ENCODE peak calls at places on chromosomes 4 and X, in eight cellular contexts. One of them, this sample, is unnamed.

GRCh38 chr4:182280439-182281111 is 37.4 kb downstream of the TENM3 start:
- DNase-seq in astrocyte: peak; percentile 86
- DNase-seq in HL-60: no peak
- DNase-seq in lung: no peak
- DNase-seq in heart left ventricle: no peak
- DNase-seq in IMR-90: peak; percentile 78
- DNase-seq in CD8-positive, alpha-beta memory T cell: no peak
- DNase-seq in left ventricle myocardium inferior: no peak
- DNase-seq in this sample: no peak

GRCh38 chr4:28518781-28519180 is 1658.1 kb downstream of the STIM2 start:
- DNase-seq in IMR-90: peak; percentile 76
- DNase-seq in lung: no peak
- DNase-seq in heart left ventricle: no peak
- DNase-seq in HL-60: no peak
- DNase-seq in left ventricle myocardium inferior: no peak
- DNase-seq in CD8-positive, alpha-beta memory T cell: no peak
- DNase-seq in astrocyte: peak; percentile 0
- DNase-seq in this sample: no peak

GRCh38 chr4:139208404-139208945 is 31.5 kb upstream of the ELF2 start:
- DNase-seq in HL-60: peak; percentile 93
- DNase-seq in IMR-90: peak; percentile 91
- DNase-seq in lung: no peak
- DNase-seq in astrocyte: peak; percentile 72
- DNase-seq in heart left ventricle: no peak
- DNase-seq in CD8-positive, alpha-beta memory T cell: no peak
- DNase-seq in left ventricle myocardium inferior: no peak
- DNase-seq in this sample: no peak

GRCh38 chr4:83112678-83113428 is 1.7 kb downstream of the PLAC8 start:
- DNase-seq in CD8-positive, alpha-beta memory T cell: no peak
- DNase-seq in heart left ventricle: no peak
- DNase-seq in astrocyte: peak; percentile 72
- DNase-seq in IMR-90: peak; percentile 12
- DNase-seq in left ventricle myocardium inferior: no peak
- DNase-seq in HL-60: peak; percentile 56
- DNase-seq in lung: no peak
- DNase-seq in this sample: peak; percentile 63

GRCh38 chr4:127780598-127780997 is 1.5 kb upstream of the HSPA4L start:
- DNase-seq in CD8-positive, alpha-beta memory T cell: no peak
- DNase-seq in lung: no peak
- DNase-seq in heart left ventricle: no peak
- DNase-seq in HL-60: no peak
- DNase-seq in IMR-90: no peak
- DNase-seq in left ventricle myocardium inferior: no peak
- DNase-seq in astrocyte: no peak
- DNase-seq in this sample: no peak

GRCh38 chr4:80875642-80876041 is 154.9 kb upstream of the BMP3 start:
- DNase-seq in left ventricle myocardium inferior: no peak
- DNase-seq in HL-60: no peak
- DNase-seq in lung: no peak
- DNase-seq in CD8-positive, alpha-beta memory T cell: no peak
- DNase-seq in IMR-90: no peak
- DNase-seq in astrocyte: no peak
- DNase-seq in heart left ventricle: no peak
- DNase-seq in this sample: no peak

GRCh38 chrX:74133156-74133796 is 170.7 kb upstream of the ZCCHC13 start:
- DNase-seq in left ventricle myocardium inferior: no peak
- DNase-seq in HL-60: peak; percentile 50
- DNase-seq in heart left ventricle: no peak
- DNase-seq in IMR-90: peak; percentile 80
- DNase-seq in CD8-positive, alpha-beta memory T cell: no peak
- DNase-seq in lung: no peak
- DNase-seq in astrocyte: peak; percentile 53
- DNase-seq in this sample: peak; percentile 27

GRCh38 chr4:8135666-8136065 is 22.9 kb downstream of the ABLIM2 start:
- DNase-seq in HL-60: no peak
- DNase-seq in heart left ventricle: peak; percentile 88
- DNase-seq in astrocyte: no peak
- DNase-seq in IMR-90: no peak
- DNase-seq in CD8-positive, alpha-beta memory T cell: no peak
- DNase-seq in lung: no peak
- DNase-seq in left ventricle myocardium inferior: peak; percentile 72
- DNase-seq in this sample: no peak

GRCh38 chrX:39848243-39848642 is 249.5 kb downstream of the BCOR start:
- DNase-seq in HL-60: no peak
- DNase-seq in IMR-90: peak; percentile 56
- DNase-seq in astrocyte: peak; percentile 79
- DNase-seq in heart left ventricle: peak; percentile 39
- DNase-seq in left ventricle myocardium inferior: no peak
- DNase-seq in CD8-positive, alpha-beta memory T cell: no peak
- DNase-seq in lung: no peak
- DNase-seq in this sample: no peak

GRCh38 chr4:70601422-70602039 is 9.5 kb downstream of the AMBN start:
- DNase-seq in left ventricle myocardium inferior: no peak
- DNase-seq in HL-60: peak; percentile 64
- DNase-seq in IMR-90: peak; percentile 74
- DNase-seq in lung: peak; percentile 42
- DNase-seq in CD8-positive, alpha-beta memory T cell: peak; percentile 45
- DNase-seq in astrocyte: peak; percentile 49
- DNase-seq in heart left ventricle: peak; percentile 34
- DNase-seq in this sample: peak; percentile 58

GRCh38 chr4:127783026-127783769 is 1.1 kb downstream of the HSPA4L start:
- DNase-seq in astrocyte: peak; percentile 83
- DNase-seq in HL-60: peak; percentile 34
- DNase-seq in IMR-90: peak; percentile 65
- DNase-seq in lung: peak; percentile 50
- DNase-seq in CD8-positive, alpha-beta memory T cell: no peak
- DNase-seq in heart left ventricle: peak; percentile 75
- DNase-seq in left ventricle myocardium inferior: peak; percentile 66
- DNase-seq in this sample: no peak

GRCh38 chr4:84578540-84579409 is 4.2 kb upstream of the CDS1 start:
- DNase-seq in lung: no peak
- DNase-seq in left ventricle myocardium inferior: no peak
- DNase-seq in HL-60: peak; percentile 15
- DNase-seq in IMR-90: peak; percentile 58
- DNase-seq in heart left ventricle: no peak
- DNase-seq in CD8-positive, alpha-beta memory T cell: no peak
- DNase-seq in astrocyte: peak; percentile 37
- DNase-seq in this sample: peak; percentile 27

GRCh38 chr4:3308691-3309090 is 15.9 kb downstream of the RGS12 start:
- DNase-seq in left ventricle myocardium inferior: no peak
- DNase-seq in CD8-positive, alpha-beta memory T cell: no peak
- DNase-seq in heart left ventricle: no peak
- DNase-seq in lung: no peak
- DNase-seq in IMR-90: no peak
- DNase-seq in astrocyte: no peak
- DNase-seq in HL-60: no peak
- DNase-seq in this sample: no peak

GRCh38 chr4:113141901-113142346 is 92.5 kb downstream of the ANK2 start:
- DNase-seq in lung: no peak
- DNase-seq in HL-60: no peak
- DNase-seq in IMR-90: peak; percentile 43
- DNase-seq in astrocyte: peak; percentile 91
- DNase-seq in heart left ventricle: no peak
- DNase-seq in CD8-positive, alpha-beta memory T cell: no peak
- DNase-seq in left ventricle myocardium inferior: no peak
- DNase-seq in this sample: peak; percentile 43

GRCh38 chrX:148135738-148136137 is 154.6 kb downstream of the FMR1NB start:
- DNase-seq in heart left ventricle: no peak
- DNase-seq in astrocyte: peak; percentile 1
- DNase-seq in IMR-90: no peak
- DNase-seq in CD8-positive, alpha-beta memory T cell: no peak
- DNase-seq in left ventricle myocardium inferior: no peak
- DNase-seq in HL-60: no peak
- DNase-seq in lung: no peak
- DNase-seq in this sample: no peak

GRCh38 chr4:165151734-165152133 is 39.1 kb upstream of the TMEM192 start:
- DNase-seq in CD8-positive, alpha-beta memory T cell: no peak
- DNase-seq in left ventricle myocardium inferior: no peak
- DNase-seq in lung: no peak
- DNase-seq in HL-60: no peak
- DNase-seq in heart left ventricle: no peak
- DNase-seq in IMR-90: peak; percentile 4
- DNase-seq in astrocyte: peak; percentile 17
- DNase-seq in this sample: no peak

GRCh38 chr4:86894465-86894864 is 2.2 kb upstream of the C4orf36 start:
- DNase-seq in lung: no peak
- DNase-seq in heart left ventricle: no peak
- DNase-seq in CD8-positive, alpha-beta memory T cell: no peak
- DNase-seq in IMR-90: peak; percentile 39
- DNase-seq in astrocyte: peak; percentile 10
- DNase-seq in left ventricle myocardium inferior: no peak
- DNase-seq in HL-60: no peak
- DNase-seq in this sample: no peak

GRCh38 chr4:145679520-145679919 is 426 bp upstream of the C4orf51 start:
- DNase-seq in IMR-90: peak; percentile 97
- DNase-seq in astrocyte: peak; percentile 94
- DNase-seq in CD8-positive, alpha-beta memory T cell: no peak
- DNase-seq in left ventricle myocardium inferior: peak; percentile 24
- DNase-seq in lung: peak; percentile 71
- DNase-seq in heart left ventricle: peak; percentile 68
- DNase-seq in HL-60: no peak
- DNase-seq in this sample: no peak

DNA sequence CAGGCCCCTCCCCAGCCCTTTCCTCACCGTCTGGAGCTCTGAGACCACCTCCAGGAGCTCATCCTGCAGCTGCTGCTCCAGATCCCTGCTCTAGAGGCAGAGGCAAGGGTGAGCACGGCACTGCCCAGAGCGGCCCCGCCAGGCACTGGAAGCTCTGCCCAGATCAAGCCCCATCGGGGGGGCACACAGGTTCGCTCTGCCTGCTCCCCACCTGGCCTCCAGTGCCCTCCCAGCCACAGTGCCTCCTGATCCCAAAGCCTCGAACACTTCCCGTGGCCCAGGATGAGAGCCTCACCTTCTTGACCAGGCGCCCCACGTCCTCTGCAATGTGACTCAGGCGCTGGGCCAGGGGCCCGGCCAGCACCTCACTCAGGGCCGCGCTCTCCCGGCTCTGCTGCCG is 5.0 kb downstream of the ARHGAP4 start:
- DNase-seq in CD8-positive, alpha-beta memory T cell: no peak
- DNase-seq in astrocyte: no peak
- DNase-seq in lung: no peak
- DNase-seq in HL-60: no peak
- DNase-seq in left ventricle myocardium inferior: no peak
- DNase-seq in heart left ventricle: peak; percentile 20
- DNase-seq in IMR-90: no peak
- DNase-seq in this sample: no peak
- H3K27me3 ChIP-seq in CD8-positive, alpha-beta memory T cell: no peaks in the 10 kb centered on the region
- H3K27me3 ChIP-seq in astrocyte: no peaks in the 10 kb centered on the region
- H3K27me3 ChIP-seq in lung: peaks cover 3% of the 10 kb centered on the region
- H3K27me3 ChIP-seq in HL-60: no peaks in the 10 kb centered on the region
- H3K27me3 ChIP-seq in left ventricle myocardium inferior: no peaks in the 10 kb centered on the region
- H3K27me3 ChIP-seq in heart left ventricle: no peaks in the 10 kb centered on the region
- H3K27me3 ChIP-seq in IMR-90: peaks cover 11% of the 10 kb centered on the region
- H3K27me3 ChIP-seq in this sample: no peaks in the 10 kb centered on the region

GRCh38 chrX:13088155-13088485 is 43.7 kb upstream of the FAM9C start:
- DNase-seq in HL-60: peak; percentile 63
- DNase-seq in lung: no peak
- DNase-seq in astrocyte: no peak
- DNase-seq in IMR-90: no peak
- DNase-seq in heart left ventricle: no peak
- DNase-seq in left ventricle myocardium inferior: no peak
- DNase-seq in CD8-positive, alpha-beta memory T cell: no peak
- DNase-seq in this sample: no peak
- H3K4me3 ChIP-seq in HL-60: no peak overlapping the region
- H3K4me3 ChIP-seq in lung: no peak overlapping the region
- H3K4me3 ChIP-seq in astrocyte: no peak overlapping the region
- H3K4me3 ChIP-seq in IMR-90: no peak overlapping the region
- H3K4me3 ChIP-seq in heart left ventricle: no peak overlapping the region
- H3K4me3 ChIP-seq in left ventricle myocardium inferior: no peak overlapping the region
- H3K4me3 ChIP-seq in CD8-positive, alpha-beta memory T cell: peak overlapping the region; percentile 35
- H3K4me3 ChIP-seq in this sample: no peak overlapping the region

DNA sequence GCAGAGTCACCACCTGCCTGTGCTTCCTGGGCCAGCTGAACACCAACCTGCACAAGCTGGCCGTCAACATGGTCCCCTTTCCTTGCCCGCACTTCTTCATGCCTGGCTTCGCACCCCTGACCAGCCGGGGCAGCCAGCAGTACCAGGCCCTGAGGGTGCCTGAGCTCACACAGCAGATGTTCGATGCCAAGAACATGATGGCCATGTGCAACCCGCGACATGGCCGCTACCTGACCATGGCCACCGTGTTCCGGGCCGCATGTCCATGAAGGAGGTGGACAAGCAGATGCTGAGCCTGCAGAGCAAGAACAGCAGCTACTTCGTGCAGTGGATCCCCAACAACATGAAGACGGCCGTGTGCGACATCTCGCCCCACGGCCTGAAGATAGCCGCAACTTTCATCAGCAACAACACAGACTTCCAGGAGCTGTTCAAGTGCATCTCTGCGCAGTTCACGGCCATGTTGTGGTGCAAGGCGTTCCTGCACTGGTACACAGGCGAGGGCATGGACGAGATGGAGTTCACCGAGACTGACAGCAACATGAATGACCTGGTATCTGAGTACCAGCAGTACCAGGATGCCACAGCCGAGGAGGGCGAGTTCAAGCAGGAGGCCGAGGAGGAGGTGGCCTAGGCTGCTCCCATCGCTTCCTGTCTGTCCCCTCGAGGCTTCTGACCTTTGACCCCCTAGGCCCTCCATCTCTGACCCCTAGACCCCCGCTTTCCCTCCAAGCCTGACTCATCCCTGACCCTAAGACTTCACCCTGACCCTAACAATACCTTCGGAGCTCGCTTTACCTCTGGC is 170.3 kb downstream of the THOC2 start:
- DNase-seq in heart left ventricle: no peak
- DNase-seq in HL-60: no peak
- DNase-seq in IMR-90: no peak
- DNase-seq in CD8-positive, alpha-beta memory T cell: no peak
- DNase-seq in astrocyte: no peak
- DNase-seq in lung: no peak
- DNase-seq in left ventricle myocardium inferior: no peak
- DNase-seq in this sample: no peak
- H3K27me3 ChIP-seq in heart left ventricle: no peaks in the 10 kb centered on the region
- H3K27me3 ChIP-seq in HL-60: no peaks in the 10 kb centered on the region
- H3K27me3 ChIP-seq in IMR-90: no peaks in the 10 kb centered on the region
- H3K27me3 ChIP-seq in CD8-positive, alpha-beta memory T cell: no peaks in the 10 kb centered on the region
- H3K27me3 ChIP-seq in astrocyte: no peaks in the 10 kb centered on the region
- H3K27me3 ChIP-seq in lung: no peaks in the 10 kb centered on the region
- H3K27me3 ChIP-seq in left ventricle myocardium inferior: no peaks in the 10 kb centered on the region
- H3K27me3 ChIP-seq in this sample: no peaks in the 10 kb centered on the region

GRCh38 chr4:1755297-1755696 is 34.0 kb downstream of the TACC3 start:
- DNase-seq in astrocyte: no peak
- DNase-seq in CD8-positive, alpha-beta memory T cell: no peak
- DNase-seq in IMR-90: no peak
- DNase-seq in HL-60: no peak
- DNase-seq in lung: no peak
- DNase-seq in heart left ventricle: no peak
- DNase-seq in left ventricle myocardium inferior: no peak
- DNase-seq in this sample: no peak
- H3K4me3 ChIP-seq in astrocyte: no peak overlapping the region
- H3K4me3 ChIP-seq in CD8-positive, alpha-beta memory T cell: no peak overlapping the region
- H3K4me3 ChIP-seq in IMR-90: no peak overlapping the region
- H3K4me3 ChIP-seq in HL-60: no peak overlapping the region
- H3K4me3 ChIP-seq in lung: no peak overlapping the region
- H3K4me3 ChIP-seq in heart left ventricle: no peak overlapping the region
- H3K4me3 ChIP-seq in left ventricle myocardium inferior: no peak overlapping the region
- H3K4me3 ChIP-seq in this sample: no peak overlapping the region

GRCh38 chr4:155288999-155289398 is 80.6 kb downstream of the NPY2R start:
- DNase-seq in CD8-positive, alpha-beta memory T cell: no peak
- DNase-seq in IMR-90: no peak
- DNase-seq in HL-60: no peak
- DNase-seq in astrocyte: no peak
- DNase-seq in lung: no peak
- DNase-seq in left ventricle myocardium inferior: no peak
- DNase-seq in heart left ventricle: no peak
- DNase-seq in this sample: no peak
- H3K27me3 ChIP-seq in CD8-positive, alpha-beta memory T cell: no peaks in the 10 kb centered on the region
- H3K27me3 ChIP-seq in IMR-90: no peaks in the 10 kb centered on the region
- H3K27me3 ChIP-seq in HL-60: no peaks in the 10 kb centered on the region
- H3K27me3 ChIP-seq in astrocyte: no peaks in the 10 kb centered on the region
- H3K27me3 ChIP-seq in lung: no peaks in the 10 kb centered on the region
- H3K27me3 ChIP-seq in left ventricle myocardium inferior: no peaks in the 10 kb centered on the region
- H3K27me3 ChIP-seq in heart left ventricle: no peaks in the 10 kb centered on the region
- H3K27me3 ChIP-seq in this sample: no peaks in the 10 kb centered on the region

This sample was measured in Panc1.